ENCODE peak calls at places on chromosomes 7 and 10, in five cellular contexts. D is CD4-positive, alpha-beta memory T cell; S is left ventricle myocardium inferior; P is lower lobe of right lung; C is Peyer's patch. O is an unnamed sample.

GRCh38 chr10:96904648-96905047 is 72.5 kb downstream of the LCOR start:
- DNase-seq in S (no peak), P (no peak), C (no peak), D (no peak), O (no peak)

GRCh38 chr7:116614509-116615285 is 57.3 kb upstream of the MET start:
- DNase-seq in D (no peak), C (no peak), S (no peak), P (no peak), O (no peak)

GRCh38 chr10:26821699-26822542 is 38.8 kb downstream of the ABI1 start:
- DNase-seq in C (no peak), D (no peak), P (no peak), S (no peak), O (no peak)

GRCh38 chr10:44385726-44386438 is 985 bp upstream of the CXCL12 start:
- DNase-seq in P (no peak), S (no peak), D (no peak), C (no peak), O (no peak)

GRCh38 chr10:34194259-34194658 is 620.8 kb downstream of the PARD3 start:
- DNase-seq in S (no peak), C (no peak), P (no peak), D (no peak), O (peak; percentile 74)

GRCh38 chr7:78924581-78924980 is 528.9 kb downstream of the MAGI2 start:
- DNase-seq in C (no peak), S (no peak), P (no peak), D (no peak), O (peak; percentile 16)

GRCh38 chr10:13707156-13707881 is 120.6 kb downstream of the PRPF18 start:
- DNase-seq in P (peak; percentile 58), C (peak; percentile 65), S (peak; percentile 89), D (no peak), O (peak; percentile 64)

GRCh38 chr7:155674556-155674955 is 30.1 kb downstream of the RBM33 start:
- DNase-seq in P (no peak), C (no peak), D (no peak), S (no peak), O (no peak)

GRCh38 chr10:85548038-85548437 is 818.6 kb downstream of the GRID1 start:
- DNase-seq in D (no peak), S (peak; percentile 14), C (no peak), P (no peak), O (peak; percentile 15)

GRCh38 chr10:86664370-86665217 is 3.7 kb upstream of the LDB3 start:
- DNase-seq in S (peak; percentile 81), P (peak; percentile 32), C (no peak), D (peak; percentile 24), O (peak; percentile 24)

GRCh38 chr10:22945934-22946673 is 18.3 kb downstream of the ARMC3 start:
- DNase-seq in C (no peak), S (no peak), P (no peak), D (no peak), O (no peak)

GRCh38 chr7:148434181-148434769 is 156.3 kb upstream of the C7orf33 start:
- DNase-seq in D (no peak), C (no peak), S (no peak), P (no peak), O (no peak)
- H3K4me3 ChIP-seq in D (no peak overlapping the region), C (no peak overlapping the region), S (no peak overlapping the region), P (no peak overlapping the region), O (no peak overlapping the region)

GRCh38 chr7:100677308-100678095 is 4.0 kb downstream of the GNB2 start:
- DNase-seq in D (no peak), S (no peak), C (peak; percentile 50), P (peak; percentile 50), O (no peak)
- H3K4me1 ChIP-seq in D (peaks cover 50% of the 10 kb centered on the region), S (peaks cover 75% of the 10 kb centered on the region), C (no peaks in the 10 kb centered on the region), P (peaks cover 41% of the 10 kb centered on the region), O (no peaks in the 10 kb centered on the region)

DNA sequence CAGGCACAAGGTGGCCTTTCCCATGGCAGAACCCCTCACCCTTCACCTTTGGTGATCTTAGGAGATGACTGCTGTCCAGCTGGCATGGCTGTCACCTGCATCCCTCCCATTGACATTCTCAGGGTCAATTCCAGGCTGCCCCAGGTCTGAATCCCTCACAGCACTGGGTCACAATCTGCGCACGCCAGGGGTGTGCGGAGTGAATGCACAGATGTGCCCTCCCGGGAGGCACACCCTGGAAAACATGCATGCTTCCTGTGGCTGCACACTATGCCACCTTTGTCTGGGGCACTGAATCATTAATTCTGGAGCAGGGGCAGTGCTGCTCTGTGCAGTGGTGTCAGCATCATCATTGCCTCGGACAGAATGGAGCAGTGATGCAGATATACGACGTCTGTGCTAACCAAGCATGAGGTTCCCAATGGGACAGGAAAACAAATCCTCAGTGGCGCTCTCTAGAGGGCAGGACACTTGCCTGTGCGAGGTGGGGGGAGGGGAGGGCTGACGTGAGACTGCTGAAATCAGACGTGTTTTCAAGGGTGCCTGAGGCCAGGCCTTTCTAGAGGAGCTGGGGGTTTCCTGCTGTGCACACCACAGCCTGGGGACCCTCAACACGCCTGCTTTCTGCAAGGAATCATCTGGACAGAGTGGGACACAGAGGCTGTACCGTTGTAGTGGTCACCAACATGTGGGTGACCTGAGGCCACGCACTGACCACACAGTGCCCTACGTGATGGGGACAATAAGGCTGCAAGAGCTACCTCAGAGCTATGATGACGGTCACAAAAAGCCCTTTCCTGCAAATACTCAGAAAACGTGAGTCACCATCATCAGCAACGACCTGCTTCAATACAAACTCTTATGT is 77.9 kb downstream of the HIPK2 start:
- DNase-seq in S (no peak), C (peak; percentile 30), D (no peak), P (no peak), O (no peak)
- H3K4me3 ChIP-seq in S (no peak overlapping the region), C (no peak overlapping the region), D (no peak overlapping the region), P (no peak overlapping the region), O (no peak overlapping the region)

GRCh38 chr10:119319161-119319919 is 112.0 kb downstream of the GRK5 start:
- DNase-seq in D (no peak), P (no peak), S (no peak), C (no peak), O (peak; percentile 47)
- H3K4me1 ChIP-seq in D (peaks cover 22% of the 10 kb centered on the region), P (peaks cover 74% of the 10 kb centered on the region), S (peaks cover 96% of the 10 kb centered on the region), C (peaks cover 10% of the 10 kb centered on the region), O (peaks cover 59% of the 10 kb centered on the region)

GRCh38 chr7:5693529-5693928 is 87.9 kb downstream of the RNF216 start:
- DNase-seq in C (no peak), S (no peak), D (no peak), P (no peak), O (peak; percentile 30)

GRCh38 chr7:5695709-5696345 is 85.6 kb downstream of the RNF216 start:
- DNase-seq in S (no peak), C (no peak), D (no peak), P (no peak), O (peak; percentile 66)

GRCh38 chr7:5696346-5697100 is 84.9 kb downstream of the RNF216 start:
- DNase-seq in P (no peak), D (no peak), C (no peak), S (no peak), O (no peak)

GRCh38 chr7:5694221-5694754 is 87.2 kb downstream of the RNF216 start:
- DNase-seq in D (no peak), P (no peak), C (no peak), S (no peak), O (no peak)

DNA sequence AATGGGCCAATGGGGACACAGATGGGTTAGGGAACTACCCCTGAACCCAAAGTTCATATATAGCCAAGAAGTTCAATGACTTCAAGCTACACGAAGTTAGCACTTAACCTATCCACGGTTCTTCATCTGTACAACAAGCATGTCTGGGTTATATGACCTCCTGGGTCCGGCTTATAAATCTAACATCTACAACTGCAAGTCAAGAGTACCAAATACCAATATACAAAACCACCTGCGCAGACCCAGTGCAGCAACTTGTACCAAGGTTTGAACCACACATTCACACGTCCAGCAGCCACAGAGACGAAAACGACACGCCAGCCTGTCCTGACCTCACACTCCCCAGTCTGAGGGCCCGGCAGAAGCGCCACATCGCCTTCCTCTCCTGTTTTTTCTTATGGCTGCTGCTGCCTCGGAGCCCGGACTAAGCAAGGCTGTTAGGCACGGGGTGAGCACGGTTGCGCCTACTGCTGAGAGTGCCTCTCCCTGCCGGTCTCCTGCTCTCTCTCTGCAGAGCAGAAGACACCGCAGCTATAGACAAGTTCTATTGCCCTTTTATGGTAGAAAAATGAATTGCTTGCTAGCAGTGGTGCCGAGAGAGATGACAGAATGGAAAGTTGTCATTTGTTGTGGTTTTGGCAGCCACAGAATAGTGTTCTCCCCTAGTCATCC is 86.3 kb downstream of the RNF216 start:
- DNase-seq in S (no peak), P (no peak), C (no peak), D (peak; percentile 89), O (no peak)
- H3K4me3 ChIP-seq in S (peak overlapping the region; percentile 50), P (peak overlapping the region; percentile 31), C (peak overlapping the region; percentile 24), D (peak overlapping the region; percentile 51), O (no peak overlapping the region)

GRCh38 chr7:92748509-92748908 is 87.9 kb downstream of the CDK6 start:
- DNase-seq in D (no peak), C (no peak), P (no peak), S (no peak), O (no peak)
- H3K4me1 ChIP-seq in D (no peaks in the 10 kb centered on the region), C (no peaks in the 10 kb centered on the region), P (no peaks in the 10 kb centered on the region), S (peaks cover 25% of the 10 kb centered on the region), O (peaks cover 35% of the 10 kb centered on the region)

DNA sequence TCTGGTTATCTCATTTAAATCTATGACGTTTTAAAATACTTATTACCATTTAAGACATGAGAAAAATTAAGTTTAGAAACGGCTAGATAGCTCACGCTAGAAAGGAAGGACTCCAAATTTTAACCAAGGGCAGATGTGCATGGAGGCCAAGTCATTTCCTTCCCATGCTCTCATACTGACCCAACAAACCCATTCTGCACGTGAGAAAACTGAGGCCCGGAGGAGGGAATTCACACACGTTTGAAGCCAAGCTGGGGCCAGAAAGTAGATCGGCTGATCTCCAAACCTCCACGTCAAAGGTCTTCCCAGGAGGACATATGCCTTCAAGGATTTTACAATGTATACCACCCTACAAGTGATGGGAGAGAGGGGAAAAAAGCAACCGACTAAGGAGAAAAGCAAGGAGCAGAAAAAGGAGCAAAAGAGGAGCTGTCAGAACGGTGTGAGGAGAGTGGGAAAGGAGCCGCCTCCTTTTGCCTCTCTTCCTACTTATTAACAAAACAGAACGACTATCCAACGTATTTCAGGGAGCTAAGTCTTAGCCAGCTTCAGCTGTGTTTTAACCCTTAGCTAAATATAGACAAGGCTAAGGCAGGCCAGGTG is 645 bp upstream of the SIRT1 start:
- DNase-seq in C (no peak), P (no peak), D (no peak), S (no peak), O (no peak)
- H3K4me3 ChIP-seq in C (peak overlapping the region; percentile 80), P (peak overlapping the region; percentile 91), D (peak overlapping the region; percentile 36), S (peak overlapping the region; percentile 85), O (peak overlapping the region; percentile 76)

GRCh38 chr10:101132636-101133473 is 1.8 kb downstream of the TLX1 start:
- DNase-seq in C (no peak), P (no peak), D (no peak), S (no peak), O (no peak)
- H3K4me1 ChIP-seq in C (no peaks in the 10 kb centered on the region), P (peaks cover 44% of the 10 kb centered on the region), D (peaks cover 30% of the 10 kb centered on the region), S (peaks cover 54% of the 10 kb centered on the region), O (no peaks in the 10 kb centered on the region)

O was measured in SJCRH30.